ENCODE peak calls at places on chromosomes 11 and 22, in six cellular contexts. One of them, this sample, is unnamed.
A peak's percentile ranks its signal among the peaks of the same experiment; 100 is the strongest.

GRCh38 chr11:16739326-16739875 is 954 bp downstream of the C11orf58 start:
- DNase-seq in AG04450: no peak
- DNase-seq in upper lobe of right lung: no peak
- DNase-seq in GM23338: peak; percentile 21
- DNase-seq in pancreas: no peak
- DNase-seq in cardiac fibroblast: peak; percentile 38
- DNase-seq in this sample: no peak

GRCh38 chr11:78344114-78344513 is 73.5 kb downstream of the GAB2 start:
- DNase-seq in upper lobe of right lung: no peak
- DNase-seq in GM23338: no peak
- DNase-seq in AG04450: no peak
- DNase-seq in pancreas: no peak
- DNase-seq in cardiac fibroblast: no peak
- DNase-seq in this sample: no peak

GRCh38 chr22:19844423-19845368 is 10.0 kb downstream of the GNB1L start:
- DNase-seq in GM23338: no peak
- DNase-seq in pancreas: peak; percentile 17
- DNase-seq in cardiac fibroblast: peak; percentile 45
- DNase-seq in AG04450: no peak
- DNase-seq in upper lobe of right lung: peak; percentile 82
- DNase-seq in this sample: peak; percentile 20

GRCh38 chr11:119369035-119369925 is 12.2 kb downstream of the USP2 start:
- DNase-seq in AG04450: no peak
- DNase-seq in upper lobe of right lung: peak; percentile 53
- DNase-seq in GM23338: no peak
- DNase-seq in cardiac fibroblast: no peak
- DNase-seq in pancreas: no peak
- DNase-seq in this sample: no peak

GRCh38 chr11:134404485-134405341 is 7.3 kb downstream of the B3GAT1 start:
- DNase-seq in AG04450: no peak
- DNase-seq in cardiac fibroblast: no peak
- DNase-seq in GM23338: no peak
- DNase-seq in upper lobe of right lung: no peak
- DNase-seq in pancreas: no peak
- DNase-seq in this sample: no peak

GRCh38 chr22:43867839-43868652 is 5.7 kb upstream of the SULT4A1 start:
- DNase-seq in AG04450: peak; percentile 32
- DNase-seq in cardiac fibroblast: peak; percentile 56
- DNase-seq in pancreas: peak; percentile 46
- DNase-seq in upper lobe of right lung: peak; percentile 81
- DNase-seq in GM23338: peak; percentile 95
- DNase-seq in this sample: peak; percentile 41

GRCh38 chr22:46990937-46991520 is 228.6 kb downstream of the TBC1D22A start:
- DNase-seq in cardiac fibroblast: no peak
- DNase-seq in pancreas: no peak
- DNase-seq in AG04450: no peak
- DNase-seq in GM23338: no peak
- DNase-seq in upper lobe of right lung: no peak
- DNase-seq in this sample: no peak

GRCh38 chr22:38196791-38197429 is 4.9 kb upstream of the MAFF start:
- DNase-seq in GM23338: peak; percentile 55
- DNase-seq in upper lobe of right lung: no peak
- DNase-seq in AG04450: no peak
- DNase-seq in pancreas: no peak
- DNase-seq in cardiac fibroblast: no peak
- DNase-seq in this sample: no peak

GRCh38 chr11:62269654-62270278 is at the start of gene SCGB2A2:
- DNase-seq in upper lobe of right lung: no peak
- DNase-seq in cardiac fibroblast: peak; percentile 16
- DNase-seq in AG04450: no peak
- DNase-seq in pancreas: peak; percentile 19
- DNase-seq in GM23338: peak; percentile 55
- DNase-seq in this sample: no peak
- TF ChIP-seq CTCF in upper lobe of right lung: no peak
- TF ChIP-seq CTCF in cardiac fibroblast: peak; percentile 46
- TF ChIP-seq CTCF in AG04450: no peak
- TF ChIP-seq CTCF in pancreas: no peak
- TF ChIP-seq CTCF in GM23338: peak; percentile 57
- TF ChIP-seq CTCF in this sample: no peak

GRCh38 chr11:8671651-8672062 is 10.8 kb downstream of the TRIM66 start:
- DNase-seq in pancreas: peak; percentile 68
- DNase-seq in upper lobe of right lung: no peak
- DNase-seq in GM23338: no peak
- DNase-seq in AG04450: peak; percentile 63
- DNase-seq in cardiac fibroblast: no peak
- DNase-seq in this sample: peak; percentile 10
- H3K4me3 ChIP-seq in pancreas: no peak overlapping the region
- H3K4me3 ChIP-seq in upper lobe of right lung: no peak overlapping the region
- H3K4me3 ChIP-seq in GM23338: peak overlapping the region; percentile 0
- H3K4me3 ChIP-seq in AG04450: peak overlapping the region; percentile 14
- H3K4me3 ChIP-seq in cardiac fibroblast: no peak overlapping the region
- H3K4me3 ChIP-seq in this sample: no peak overlapping the region

GRCh38 chr11:57202282-57202681 is 20.5 kb downstream of the LRRC55 start:
- DNase-seq in cardiac fibroblast: no peak
- DNase-seq in pancreas: no peak
- DNase-seq in AG04450: no peak
- DNase-seq in upper lobe of right lung: no peak
- DNase-seq in GM23338: no peak
- DNase-seq in this sample: peak; percentile 13

GRCh38 chr11:57203359-57203758 is 21.6 kb downstream of the LRRC55 start:
- DNase-seq in pancreas: peak; percentile 21
- DNase-seq in cardiac fibroblast: no peak
- DNase-seq in GM23338: peak; percentile 23
- DNase-seq in AG04450: no peak
- DNase-seq in upper lobe of right lung: no peak
- DNase-seq in this sample: no peak

GRCh38 chr11:57207160-57207559 is 25.4 kb downstream of the LRRC55 start:
- DNase-seq in AG04450: no peak
- DNase-seq in pancreas: no peak
- DNase-seq in GM23338: no peak
- DNase-seq in upper lobe of right lung: no peak
- DNase-seq in cardiac fibroblast: no peak
- DNase-seq in this sample: no peak

GRCh38 chr11:57203882-57204281 is 22.1 kb downstream of the LRRC55 start:
- DNase-seq in pancreas: no peak
- DNase-seq in GM23338: no peak
- DNase-seq in AG04450: no peak
- DNase-seq in upper lobe of right lung: no peak
- DNase-seq in cardiac fibroblast: no peak
- DNase-seq in this sample: no peak

DNA sequence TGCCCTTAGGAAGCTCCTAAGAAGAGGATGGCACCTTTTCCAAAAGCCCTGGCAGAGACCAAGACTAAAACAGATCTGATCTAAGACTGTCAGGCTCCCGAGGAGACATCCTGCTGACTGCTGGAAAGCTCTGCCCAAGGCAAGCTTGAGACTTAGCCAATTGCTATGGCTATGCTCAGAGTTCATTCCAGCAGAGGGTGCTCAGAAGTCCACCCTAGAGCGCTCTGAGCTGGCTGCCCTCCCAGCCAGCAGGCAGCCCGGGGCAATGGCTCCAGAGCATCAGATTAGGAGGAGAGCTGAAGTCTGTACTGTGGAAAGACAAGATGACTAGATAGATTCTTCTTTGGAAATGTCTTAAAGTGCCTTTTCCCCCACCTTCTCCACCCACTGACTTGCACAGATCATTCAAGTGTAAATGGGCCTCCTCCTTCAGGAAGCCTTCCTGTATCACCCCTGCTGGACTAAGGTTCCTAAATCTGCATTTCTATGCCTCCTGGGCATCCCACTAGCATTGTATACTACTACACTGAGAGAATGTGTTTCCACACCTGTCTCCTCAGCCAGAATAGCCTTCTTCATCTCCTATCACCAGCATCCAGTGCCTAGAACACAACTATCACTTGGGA is 23.4 kb downstream of the LRRC55 start:
- DNase-seq in cardiac fibroblast: peak; percentile 27
- DNase-seq in pancreas: no peak
- DNase-seq in upper lobe of right lung: no peak
- DNase-seq in GM23338: peak; percentile 22
- DNase-seq in AG04450: no peak
- DNase-seq in this sample: no peak
- TF ChIP-seq CTCF in cardiac fibroblast: no peak
- TF ChIP-seq CTCF in pancreas: no peak
- TF ChIP-seq CTCF in upper lobe of right lung: peak; percentile 19
- TF ChIP-seq CTCF in GM23338: no peak
- TF ChIP-seq CTCF in AG04450: peak; percentile 28
- TF ChIP-seq CTCF in this sample: no peak

GRCh38 chr22:45285431-45286058 is 796 bp downstream of the UPK3A start:
- DNase-seq in GM23338: peak; percentile 80
- DNase-seq in pancreas: no peak
- DNase-seq in AG04450: no peak
- DNase-seq in cardiac fibroblast: no peak
- DNase-seq in upper lobe of right lung: no peak
- DNase-seq in this sample: no peak
- H3K4me3 ChIP-seq in GM23338: peak overlapping the region; percentile 90
- H3K4me3 ChIP-seq in pancreas: no peak overlapping the region
- H3K4me3 ChIP-seq in AG04450: no peak overlapping the region
- H3K4me3 ChIP-seq in cardiac fibroblast: no peak overlapping the region
- H3K4me3 ChIP-seq in upper lobe of right lung: no peak overlapping the region
- H3K4me3 ChIP-seq in this sample: no peak overlapping the region

DNA sequence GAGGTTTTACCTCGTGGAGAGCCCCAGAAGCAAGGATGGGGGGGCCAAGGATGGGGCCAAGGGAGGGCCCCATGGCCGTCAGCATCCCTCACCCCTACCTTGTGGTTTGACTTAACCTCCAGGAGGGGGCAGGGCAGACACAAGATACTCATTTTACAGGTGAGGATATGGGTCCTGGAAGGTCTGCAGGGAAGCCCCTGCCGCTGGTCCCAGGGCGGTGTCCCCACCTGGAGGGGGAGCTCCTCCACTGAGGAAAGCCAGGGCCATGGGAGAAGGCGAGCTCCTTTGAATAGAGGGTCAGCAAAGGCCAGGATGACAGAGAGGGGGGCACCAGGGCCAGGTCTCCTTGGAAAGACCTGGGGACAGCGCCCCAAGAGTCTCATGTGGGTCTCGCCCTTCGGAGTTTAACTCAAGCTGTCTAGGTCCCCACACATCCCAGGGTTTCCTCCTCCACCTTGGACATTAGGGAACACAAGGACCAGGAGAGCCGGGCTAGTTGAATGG is 5.9 kb upstream of the ADORA2A start:
- DNase-seq in upper lobe of right lung: no peak
- DNase-seq in GM23338: peak; percentile 92
- DNase-seq in AG04450: no peak
- DNase-seq in pancreas: no peak
- DNase-seq in cardiac fibroblast: no peak
- DNase-seq in this sample: no peak
- TF ChIP-seq CTCF in upper lobe of right lung: no peak
- TF ChIP-seq CTCF in GM23338: peak; percentile 83
- TF ChIP-seq CTCF in AG04450: peak; percentile 8
- TF ChIP-seq CTCF in pancreas: no peak
- TF ChIP-seq CTCF in cardiac fibroblast: no peak
- TF ChIP-seq CTCF in this sample: no peak

DNA sequence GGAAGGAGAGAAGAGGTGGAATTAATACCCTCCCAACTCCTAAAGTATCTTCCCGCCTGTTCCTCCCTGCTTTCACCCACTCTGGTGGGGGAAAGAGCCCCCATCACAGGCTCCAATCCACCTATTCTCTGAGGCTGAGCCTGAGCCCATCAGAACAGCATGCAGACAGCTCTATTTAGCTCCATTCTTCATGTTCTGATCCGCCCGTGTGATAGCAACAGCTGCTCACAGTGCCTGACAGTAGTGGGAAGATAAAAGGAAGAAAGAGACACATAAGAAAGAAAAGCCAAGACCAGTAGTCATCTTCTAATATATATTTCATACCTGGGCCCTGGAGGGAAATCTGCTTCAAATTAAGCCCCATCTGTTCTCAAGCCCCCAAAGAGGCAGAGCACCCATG is 80.3 kb upstream of the AKIP1 start:
- DNase-seq in upper lobe of right lung: no peak
- DNase-seq in cardiac fibroblast: no peak
- DNase-seq in GM23338: no peak
- DNase-seq in pancreas: no peak
- DNase-seq in AG04450: no peak
- DNase-seq in this sample: peak; percentile 46
- H3K4me3 ChIP-seq in upper lobe of right lung: no peak overlapping the region
- H3K4me3 ChIP-seq in cardiac fibroblast: no peak overlapping the region
- H3K4me3 ChIP-seq in GM23338: no peak overlapping the region
- H3K4me3 ChIP-seq in pancreas: no peak overlapping the region
- H3K4me3 ChIP-seq in AG04450: no peak overlapping the region
- H3K4me3 ChIP-seq in this sample: no peak overlapping the region

GRCh38 chr22:25383892-25384291 is 164.5 kb downstream of the CRYBB2 start:
- DNase-seq in AG04450: no peak
- DNase-seq in upper lobe of right lung: peak; percentile 59
- DNase-seq in GM23338: no peak
- DNase-seq in cardiac fibroblast: no peak
- DNase-seq in pancreas: no peak
- DNase-seq in this sample: no peak

GRCh38 chr22:25383278-25383820 is 163.9 kb downstream of the CRYBB2 start:
- DNase-seq in cardiac fibroblast: no peak
- DNase-seq in upper lobe of right lung: no peak
- DNase-seq in AG04450: no peak
- DNase-seq in pancreas: no peak
- DNase-seq in GM23338: no peak
- DNase-seq in this sample: no peak

GRCh38 chr22:25386538-25386884 is 167.1 kb downstream of the CRYBB2 start:
- DNase-seq in pancreas: no peak
- DNase-seq in GM23338: peak; percentile 57
- DNase-seq in AG04450: no peak
- DNase-seq in cardiac fibroblast: no peak
- DNase-seq in upper lobe of right lung: no peak
- DNase-seq in this sample: no peak

GRCh38 chr22:25380141-25380747 is 160.8 kb downstream of the CRYBB2 start:
- DNase-seq in cardiac fibroblast: no peak
- DNase-seq in upper lobe of right lung: no peak
- DNase-seq in GM23338: no peak
- DNase-seq in pancreas: no peak
- DNase-seq in AG04450: no peak
- DNase-seq in this sample: no peak

DNA sequence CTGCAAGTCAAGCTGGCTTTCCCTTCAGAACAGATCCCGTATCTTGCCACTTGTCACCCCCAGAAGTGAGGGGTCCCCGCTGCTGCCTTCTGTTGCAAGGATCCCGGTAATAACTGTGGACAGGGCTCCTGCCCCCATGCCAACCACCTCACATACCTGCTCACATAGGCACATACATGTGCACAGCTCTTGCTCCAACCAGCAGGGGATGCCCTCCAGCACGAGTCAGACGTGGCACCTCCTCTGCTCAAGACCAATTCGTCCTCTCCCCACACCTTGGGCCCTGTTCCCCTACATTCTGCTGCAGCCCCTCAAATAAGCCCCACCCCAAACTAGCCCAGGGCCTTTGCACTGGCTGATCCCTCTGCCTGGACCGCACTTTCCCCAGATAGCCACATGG is 163.3 kb downstream of the CRYBB2 start:
- DNase-seq in pancreas: no peak
- DNase-seq in AG04450: no peak
- DNase-seq in cardiac fibroblast: no peak
- DNase-seq in upper lobe of right lung: no peak
- DNase-seq in GM23338: no peak
- DNase-seq in this sample: no peak
- TF ChIP-seq CTCF in pancreas: no peak
- TF ChIP-seq CTCF in AG04450: peak; percentile 11
- TF ChIP-seq CTCF in cardiac fibroblast: peak; percentile 16
- TF ChIP-seq CTCF in upper lobe of right lung: no peak
- TF ChIP-seq CTCF in GM23338: peak; percentile 44
- TF ChIP-seq CTCF in this sample: no peak